ENCODE peak calls at places on chromosomes 7 and 10, in nine cellular contexts. One of them, this sample, is unnamed.

GRCh38 chr10:122441961-122442360 is 12.5 kb upstream of the ARMS2 start:
- DNase-seq in brain microvascular endothelial cell: peak
- DNase-seq in foreskin fibroblast: peak
- DNase-seq in HFFc6: peak
- DNase-seq in epithelial cell of esophagus: peak
- DNase-seq in fibroblast of villous mesenchyme: peak
- DNase-seq in CD8-positive, alpha-beta T cell: no peak
- DNase-seq in PC-3: peak
- DNase-seq in heart left ventricle: no peak
- DNase-seq in this sample: no peak

GRCh38 chr7:70659263-70659662 is 472.7 kb upstream of the GALNT17 start:
- DNase-seq in foreskin fibroblast: no peak
- DNase-seq in PC-3: no peak
- DNase-seq in epithelial cell of esophagus: peak
- DNase-seq in heart left ventricle: no peak
- DNase-seq in brain microvascular endothelial cell: no peak
- DNase-seq in fibroblast of villous mesenchyme: no peak
- DNase-seq in CD8-positive, alpha-beta T cell: peak
- DNase-seq in HFFc6: no peak
- DNase-seq in this sample: no peak

GRCh38 chr10:87694011-87694794 is 34.5 kb downstream of the PAPSS2 start:
- DNase-seq in brain microvascular endothelial cell: no peak
- DNase-seq in foreskin fibroblast: no peak
- DNase-seq in fibroblast of villous mesenchyme: peak
- DNase-seq in epithelial cell of esophagus: no peak
- DNase-seq in HFFc6: peak
- DNase-seq in heart left ventricle: no peak
- DNase-seq in PC-3: peak
- DNase-seq in CD8-positive, alpha-beta T cell: no peak
- DNase-seq in this sample: no peak

GRCh38 chr10:110852255-110852896 is 19.4 kb upstream of the PDCD4 start:
- DNase-seq in HFFc6: no peak
- DNase-seq in PC-3: peak
- DNase-seq in CD8-positive, alpha-beta T cell: no peak
- DNase-seq in fibroblast of villous mesenchyme: no peak
- DNase-seq in brain microvascular endothelial cell: peak
- DNase-seq in epithelial cell of esophagus: peak
- DNase-seq in foreskin fibroblast: peak
- DNase-seq in heart left ventricle: peak
- DNase-seq in this sample: no peak

GRCh38 chr7:156666368-156667109 is 26.0 kb downstream of the RNF32 start:
- DNase-seq in epithelial cell of esophagus: no peak
- DNase-seq in HFFc6: no peak
- DNase-seq in fibroblast of villous mesenchyme: no peak
- DNase-seq in brain microvascular endothelial cell: no peak
- DNase-seq in heart left ventricle: no peak
- DNase-seq in foreskin fibroblast: no peak
- DNase-seq in PC-3: no peak
- DNase-seq in CD8-positive, alpha-beta T cell: no peak
- DNase-seq in this sample: no peak

GRCh38 chr10:125144693-125145623 is 15.4 kb downstream of the CTBP2 start:
- DNase-seq in CD8-positive, alpha-beta T cell: no peak
- DNase-seq in heart left ventricle: no peak
- DNase-seq in epithelial cell of esophagus: peak
- DNase-seq in foreskin fibroblast: peak
- DNase-seq in HFFc6: peak
- DNase-seq in brain microvascular endothelial cell: peak
- DNase-seq in fibroblast of villous mesenchyme: peak
- DNase-seq in PC-3: no peak
- DNase-seq in this sample: peak

GRCh38 chr7:88546808-88547207 is 212.7 kb upstream of the ZNF804B start:
- DNase-seq in fibroblast of villous mesenchyme: no peak
- DNase-seq in epithelial cell of esophagus: peak
- DNase-seq in heart left ventricle: no peak
- DNase-seq in PC-3: peak
- DNase-seq in CD8-positive, alpha-beta T cell: no peak
- DNase-seq in foreskin fibroblast: peak
- DNase-seq in brain microvascular endothelial cell: peak
- DNase-seq in HFFc6: no peak
- DNase-seq in this sample: peak

GRCh38 chr10:14971867-14972448 is 12.8 kb downstream of the MEIG1 start:
- DNase-seq in CD8-positive, alpha-beta T cell: peak
- DNase-seq in brain microvascular endothelial cell: no peak
- DNase-seq in epithelial cell of esophagus: peak
- DNase-seq in heart left ventricle: no peak
- DNase-seq in fibroblast of villous mesenchyme: peak
- DNase-seq in PC-3: peak
- DNase-seq in HFFc6: no peak
- DNase-seq in foreskin fibroblast: no peak
- DNase-seq in this sample: no peak

GRCh38 chr7:1450987-1451386 is 8.3 kb downstream of the MICALL2 start:
- DNase-seq in epithelial cell of esophagus: no peak
- DNase-seq in brain microvascular endothelial cell: no peak
- DNase-seq in CD8-positive, alpha-beta T cell: no peak
- DNase-seq in PC-3: no peak
- DNase-seq in foreskin fibroblast: no peak
- DNase-seq in fibroblast of villous mesenchyme: no peak
- DNase-seq in HFFc6: no peak
- DNase-seq in heart left ventricle: no peak
- DNase-seq in this sample: no peak

GRCh38 chr10:80413152-80413996 is 5.0 kb downstream of the PRXL2A start:
- DNase-seq in brain microvascular endothelial cell: peak
- DNase-seq in PC-3: no peak
- DNase-seq in fibroblast of villous mesenchyme: peak
- DNase-seq in CD8-positive, alpha-beta T cell: no peak
- DNase-seq in heart left ventricle: no peak
- DNase-seq in foreskin fibroblast: peak
- DNase-seq in epithelial cell of esophagus: peak
- DNase-seq in HFFc6: peak
- DNase-seq in this sample: no peak

GRCh38 chr10:131980321-131980720 is 1.4 kb downstream of the BNIP3 start:
- DNase-seq in epithelial cell of esophagus: no peak
- DNase-seq in CD8-positive, alpha-beta T cell: no peak
- DNase-seq in heart left ventricle: no peak
- DNase-seq in foreskin fibroblast: no peak
- DNase-seq in PC-3: no peak
- DNase-seq in brain microvascular endothelial cell: no peak
- DNase-seq in fibroblast of villous mesenchyme: no peak
- DNase-seq in HFFc6: no peak
- DNase-seq in this sample: no peak

GRCh38 chr10:131980757-131981428 is 830 bp downstream of the BNIP3 start:
- DNase-seq in brain microvascular endothelial cell: no peak
- DNase-seq in foreskin fibroblast: peak
- DNase-seq in heart left ventricle: no peak
- DNase-seq in HFFc6: no peak
- DNase-seq in fibroblast of villous mesenchyme: peak
- DNase-seq in PC-3: no peak
- DNase-seq in epithelial cell of esophagus: no peak
- DNase-seq in CD8-positive, alpha-beta T cell: no peak
- DNase-seq in this sample: no peak

GRCh38 chr10:131982185-131982756 is 548 bp upstream of the BNIP3 start:
- DNase-seq in epithelial cell of esophagus: no peak
- DNase-seq in foreskin fibroblast: no peak
- DNase-seq in heart left ventricle: no peak
- DNase-seq in PC-3: no peak
- DNase-seq in HFFc6: no peak
- DNase-seq in brain microvascular endothelial cell: no peak
- DNase-seq in CD8-positive, alpha-beta T cell: no peak
- DNase-seq in fibroblast of villous mesenchyme: no peak
- DNase-seq in this sample: peak

GRCh38 chr10:131982796-131983195 is 1.1 kb upstream of the BNIP3 start:
- DNase-seq in brain microvascular endothelial cell: no peak
- DNase-seq in fibroblast of villous mesenchyme: no peak
- DNase-seq in PC-3: no peak
- DNase-seq in foreskin fibroblast: no peak
- DNase-seq in CD8-positive, alpha-beta T cell: no peak
- DNase-seq in HFFc6: no peak
- DNase-seq in epithelial cell of esophagus: peak
- DNase-seq in heart left ventricle: no peak
- DNase-seq in this sample: no peak

DNA sequence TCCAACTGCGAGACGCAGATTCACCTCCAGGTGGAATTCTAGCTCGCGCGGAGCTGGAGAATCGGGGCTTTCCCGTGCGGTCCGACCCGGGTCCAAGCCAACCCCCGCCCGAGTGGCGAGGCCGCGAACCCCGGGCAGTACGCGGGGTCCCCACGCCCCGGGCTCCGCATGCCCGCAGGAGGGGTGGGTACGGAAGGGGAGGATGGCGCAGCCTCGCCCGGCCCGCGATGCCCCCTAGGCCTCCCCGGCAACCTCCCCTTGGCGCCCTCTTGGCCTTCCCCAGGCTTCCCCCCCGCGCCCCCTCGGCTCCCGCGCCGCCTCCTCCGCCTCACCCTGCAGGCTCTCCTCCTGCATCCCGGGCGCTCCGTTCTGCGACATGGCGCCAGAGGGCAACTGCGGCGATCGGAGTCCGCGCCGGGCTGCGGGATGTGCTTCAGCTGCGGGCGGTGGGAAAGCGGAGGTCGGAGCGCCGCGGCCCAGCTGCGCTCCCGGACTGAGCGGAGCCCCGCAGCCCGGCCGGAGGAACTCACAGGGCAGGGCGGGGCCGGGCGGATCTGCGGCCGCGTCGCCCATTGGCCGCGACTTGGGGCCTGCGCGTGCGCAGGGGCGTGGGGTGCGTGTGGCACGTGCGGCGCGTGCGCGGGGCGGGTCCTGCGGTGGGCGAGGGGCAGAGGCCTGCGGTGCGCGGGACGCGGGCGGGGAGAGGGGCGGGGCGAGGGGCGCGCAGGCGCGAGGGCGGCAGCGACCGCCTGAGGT is at the start of gene BNIP3:
- DNase-seq in heart left ventricle: peak
- DNase-seq in fibroblast of villous mesenchyme: peak
- DNase-seq in CD8-positive, alpha-beta T cell: peak
- DNase-seq in PC-3: peak
- DNase-seq in foreskin fibroblast: peak
- DNase-seq in HFFc6: peak
- DNase-seq in brain microvascular endothelial cell: peak
- DNase-seq in epithelial cell of esophagus: peak
- DNase-seq in this sample: peak
- TF ChIP-seq CTCF in heart left ventricle: no peak
- TF ChIP-seq CTCF in fibroblast of villous mesenchyme: no peak
- TF ChIP-seq CTCF in CD8-positive, alpha-beta T cell: no peak
- TF ChIP-seq CTCF in PC-3: peak
- TF ChIP-seq CTCF in foreskin fibroblast: no peak
- TF ChIP-seq CTCF in HFFc6: peak
- TF ChIP-seq CTCF in brain microvascular endothelial cell: peak
- TF ChIP-seq CTCF in epithelial cell of esophagus: no peak
- TF ChIP-seq CTCF in this sample: no peak

DNA sequence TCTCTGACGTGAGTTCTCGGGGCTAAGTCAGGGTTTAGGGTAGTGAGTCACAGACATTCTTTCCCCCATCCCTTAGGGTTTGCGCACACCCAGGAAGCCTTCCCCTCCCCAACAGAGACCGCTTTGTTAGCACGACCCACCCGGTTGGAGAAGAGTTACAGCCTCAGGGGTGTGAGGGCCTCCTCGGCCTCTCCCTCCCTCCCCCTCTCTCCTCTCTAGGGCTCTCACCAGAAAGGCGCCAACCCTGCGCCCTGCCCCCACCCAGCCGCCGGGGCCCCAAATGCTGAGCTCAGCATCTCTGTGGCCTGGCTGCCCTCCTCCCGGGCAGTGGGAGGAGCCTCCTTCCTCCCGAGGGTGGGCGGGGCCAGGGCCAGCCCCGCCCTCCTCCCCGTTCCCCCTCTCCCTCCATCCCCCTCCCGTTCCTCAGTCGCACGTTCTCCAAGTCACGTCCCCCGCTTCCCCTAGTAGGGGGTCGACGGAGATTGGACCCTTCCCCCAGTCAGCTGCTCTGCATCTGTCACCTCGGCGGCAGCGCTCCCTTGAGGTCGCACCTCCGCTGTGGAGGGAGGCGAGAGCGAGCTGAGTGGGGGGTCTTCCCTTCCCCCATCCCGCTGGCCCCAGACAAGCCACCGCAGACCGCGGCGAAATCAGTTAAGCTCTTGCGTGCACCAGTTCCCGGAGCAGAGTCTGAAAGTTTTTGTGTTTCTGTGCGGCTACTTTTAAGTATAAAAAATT is 13.0 kb upstream of the DDIT4 start:
- DNase-seq in brain microvascular endothelial cell: peak
- DNase-seq in epithelial cell of esophagus: peak
- DNase-seq in heart left ventricle: peak
- DNase-seq in foreskin fibroblast: peak
- DNase-seq in CD8-positive, alpha-beta T cell: peak
- DNase-seq in fibroblast of villous mesenchyme: peak
- DNase-seq in HFFc6: peak
- DNase-seq in PC-3: peak
- DNase-seq in this sample: peak
- TF ChIP-seq CTCF in brain microvascular endothelial cell: peak
- TF ChIP-seq CTCF in epithelial cell of esophagus: no peak
- TF ChIP-seq CTCF in heart left ventricle: no peak
- TF ChIP-seq CTCF in foreskin fibroblast: no peak
- TF ChIP-seq CTCF in CD8-positive, alpha-beta T cell: no peak
- TF ChIP-seq CTCF in fibroblast of villous mesenchyme: no peak
- TF ChIP-seq CTCF in HFFc6: no peak
- TF ChIP-seq CTCF in PC-3: no peak
- TF ChIP-seq CTCF in this sample: peak

GRCh38 chr7:127551941-127552340 is 33.5 kb downstream of the GCC1 start:
- DNase-seq in foreskin fibroblast: no peak
- DNase-seq in epithelial cell of esophagus: no peak
- DNase-seq in HFFc6: no peak
- DNase-seq in fibroblast of villous mesenchyme: no peak
- DNase-seq in CD8-positive, alpha-beta T cell: no peak
- DNase-seq in PC-3: no peak
- DNase-seq in heart left ventricle: no peak
- DNase-seq in brain microvascular endothelial cell: no peak
- DNase-seq in this sample: no peak

GRCh38 chr7:127556404-127556803 is 29.0 kb downstream of the GCC1 start:
- DNase-seq in CD8-positive, alpha-beta T cell: no peak
- DNase-seq in brain microvascular endothelial cell: no peak
- DNase-seq in foreskin fibroblast: no peak
- DNase-seq in epithelial cell of esophagus: no peak
- DNase-seq in HFFc6: no peak
- DNase-seq in fibroblast of villous mesenchyme: no peak
- DNase-seq in heart left ventricle: no peak
- DNase-seq in PC-3: no peak
- DNase-seq in this sample: no peak

GRCh38 chr7:127557803-127558202 is 27.6 kb downstream of the GCC1 start:
- DNase-seq in PC-3: no peak
- DNase-seq in fibroblast of villous mesenchyme: no peak
- DNase-seq in brain microvascular endothelial cell: no peak
- DNase-seq in HFFc6: no peak
- DNase-seq in foreskin fibroblast: no peak
- DNase-seq in CD8-positive, alpha-beta T cell: no peak
- DNase-seq in heart left ventricle: no peak
- DNase-seq in epithelial cell of esophagus: no peak
- DNase-seq in this sample: no peak
- TF ChIP-seq CTCF in PC-3: no peak
- TF ChIP-seq CTCF in fibroblast of villous mesenchyme: no peak
- TF ChIP-seq CTCF in brain microvascular endothelial cell: no peak
- TF ChIP-seq CTCF in HFFc6: no peak
- TF ChIP-seq CTCF in foreskin fibroblast: no peak
- TF ChIP-seq CTCF in CD8-positive, alpha-beta T cell: no peak
- TF ChIP-seq CTCF in heart left ventricle: no peak
- TF ChIP-seq CTCF in epithelial cell of esophagus: no peak
- TF ChIP-seq CTCF in this sample: no peak

DNA sequence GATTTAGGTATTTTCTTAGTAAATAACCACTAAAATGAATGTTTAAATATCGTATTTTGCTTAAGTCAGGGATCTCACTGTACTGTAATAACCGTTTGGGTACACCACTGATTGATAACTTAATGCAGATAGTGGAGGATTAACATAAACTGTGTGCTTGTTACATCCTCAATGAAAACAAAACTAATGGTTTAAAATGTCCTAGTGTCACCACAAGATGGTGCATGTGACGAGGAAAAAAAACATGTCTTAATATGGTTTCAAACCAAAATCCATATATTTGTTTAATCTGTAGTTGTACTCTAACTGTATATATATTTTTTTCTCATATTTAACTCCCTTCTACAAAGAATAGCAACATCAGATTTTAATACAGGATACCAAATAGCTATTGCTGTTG is 19.2 kb downstream of the ARMC10 start:
- DNase-seq in heart left ventricle: no peak
- DNase-seq in HFFc6: no peak
- DNase-seq in brain microvascular endothelial cell: no peak
- DNase-seq in fibroblast of villous mesenchyme: no peak
- DNase-seq in foreskin fibroblast: peak
- DNase-seq in epithelial cell of esophagus: no peak
- DNase-seq in CD8-positive, alpha-beta T cell: no peak
- DNase-seq in PC-3: peak
- DNase-seq in this sample: no peak
- TF ChIP-seq CTCF in heart left ventricle: no peak
- TF ChIP-seq CTCF in HFFc6: peak
- TF ChIP-seq CTCF in brain microvascular endothelial cell: no peak
- TF ChIP-seq CTCF in fibroblast of villous mesenchyme: no peak
- TF ChIP-seq CTCF in foreskin fibroblast: no peak
- TF ChIP-seq CTCF in epithelial cell of esophagus: no peak
- TF ChIP-seq CTCF in CD8-positive, alpha-beta T cell: no peak
- TF ChIP-seq CTCF in PC-3: peak
- TF ChIP-seq CTCF in this sample: no peak

This sample was measured in GM10248.